ENCODE peak calls at places on chromosome 2, in seven cellular contexts. X is GM12878, P is K562, O is HepG2, V is HCT116, L is H1, R is SK-N-SH. F is an unnamed sample.

GRCh38 chr2:159225025-159226016 is 61.2 kb downstream of the WDSUB1 start:
- DNase-seq in X (no peak), L (peak), V (no peak), O (no peak), P (no peak), R (no peak), F (no peak)

GRCh38 chr2:134290363-134290762 is 36.5 kb downstream of the MGAT5 start:
- DNase-seq in L (no peak), P (no peak), R (no peak), V (no peak), O (no peak), X (peak), F (no peak)

GRCh38 chr2:235514627-235515363 is 21.0 kb downstream of the AGAP1 start:
- DNase-seq in P (no peak), V (no peak), X (no peak), O (peak), R (no peak), L (no peak), F (peak)

GRCh38 chr2:33322099-33322498 is 154.3 kb upstream of the RASGRP3 start:
- DNase-seq in V (no peak), P (no peak), X (no peak), L (no peak), R (no peak), O (no peak), F (no peak)

GRCh38 chr2:118168606-118169005 is 80.3 kb downstream of the INSIG2 start:
- DNase-seq in V (no peak), X (no peak), O (peak), R (no peak), P (no peak), L (no peak), F (no peak)

GRCh38 chr2:46520108-46520507 is 40.7 kb downstream of the TMEM247 start:
- DNase-seq in X (no peak), V (no peak), O (no peak), R (no peak), L (no peak), P (no peak), F (no peak)

GRCh38 chr2:172674968-172675303 is 60.7 kb upstream of the RAPGEF4 start:
- DNase-seq in L (no peak), R (no peak), X (no peak), P (no peak), O (no peak), V (no peak), F (no peak)

GRCh38 chr2:72031346-72032115 is 116.1 kb downstream of the CYP26B1 start:
- DNase-seq in O (no peak), P (no peak), R (peak), L (peak), X (no peak), V (no peak), F (no peak)

GRCh38 chr2:35526741-35527140 is 828.8 kb upstream of the CRIM1 start:
- DNase-seq in V (no peak), P (no peak), R (no peak), L (no peak), O (no peak), X (no peak), F (peak)

GRCh38 chr2:74242354-74243071 is 44.1 kb downstream of the MTHFD2 start:
- DNase-seq in X (no peak), V (no peak), P (no peak), O (no peak), R (no peak), L (no peak), F (no peak)

GRCh38 chr2:105712981-105713596 is 31.6 kb upstream of the NCK2 start:
- DNase-seq in P (no peak), L (no peak), O (no peak), X (no peak), V (no peak), R (no peak), F (peak)

GRCh38 chr2:176178271-176178806 is 10.1 kb upstream of the HOXD1 start:
- DNase-seq in V (no peak), P (no peak), R (no peak), O (no peak), X (no peak), L (peak), F (no peak)

GRCh38 chr2:169598982-169599381 is 14.8 kb downstream of the PPIG start:
- DNase-seq in V (no peak), O (no peak), X (no peak), R (no peak), P (no peak), L (no peak), F (no peak)

GRCh38 chr2:162300271-162300670 is 18.2 kb downstream of the IFIH1 start:
- DNase-seq in O (no peak), V (no peak), R (no peak), X (no peak), P (no peak), L (no peak), F (no peak)

GRCh38 chr2:160742679-160743078 is 249.1 kb upstream of the RBMS1 start:
- DNase-seq in O (no peak), P (no peak), X (no peak), R (no peak), L (no peak), V (no peak), F (no peak)

GRCh38 chr2:237097911-237098702 is 12.4 kb downstream of the COPS8 start:
- DNase-seq in R (no peak), V (no peak), X (no peak), L (no peak), O (no peak), P (no peak), F (no peak)

GRCh38 chr2:190627881-190628412 is 20.9 kb upstream of the NAB1 start:
- DNase-seq in P (no peak), R (peak), O (no peak), V (no peak), L (no peak), X (no peak), F (no peak)

GRCh38 chr2:97670471-97670870 is 958 bp downstream of the C2orf92 start:
- DNase-seq in O (no peak), L (no peak), R (no peak), P (no peak), X (no peak), V (no peak), F (no peak)

GRCh38 chr2:173982182-173982714 is 17.1 kb upstream of the SP3 start:
- DNase-seq in X (no peak), V (no peak), O (no peak), P (no peak), L (no peak), R (no peak), F (no peak)

GRCh38 chr2:173981520-173981919 is 16.3 kb upstream of the SP3 start:
- DNase-seq in R (no peak), P (no peak), O (no peak), L (no peak), V (no peak), X (no peak), F (no peak)

GRCh38 chr2:173982918-173983317 is 17.7 kb upstream of the SP3 start:
- DNase-seq in R (no peak), L (no peak), O (no peak), P (no peak), X (no peak), V (no peak), F (no peak)

GRCh38 chr2:173979721-173980351 is 14.7 kb upstream of the SP3 start:
- DNase-seq in X (no peak), V (no peak), R (no peak), P (no peak), L (no peak), O (no peak), F (no peak)

GRCh38 chr2:173978447-173978846 is 13.3 kb upstream of the SP3 start:
- DNase-seq in L (no peak), V (no peak), R (no peak), O (peak), P (no peak), X (no peak), F (no peak)
- TF ChIP-seq JUND in L (no peak), V (no peak), R (no peak), O (no peak), P (no peak), X (no peak), F (no peak)

GRCh38 chr2:165070089-165070488 is 114.8 kb upstream of the SLC38A11 start:
- DNase-seq in O (no peak), X (no peak), R (no peak), P (no peak), V (no peak), L (no peak), F (no peak)
- TF ChIP-seq JUND in O (no peak), X (no peak), R (no peak), P (no peak), V (no peak), L (no peak), F (no peak)

DNA sequence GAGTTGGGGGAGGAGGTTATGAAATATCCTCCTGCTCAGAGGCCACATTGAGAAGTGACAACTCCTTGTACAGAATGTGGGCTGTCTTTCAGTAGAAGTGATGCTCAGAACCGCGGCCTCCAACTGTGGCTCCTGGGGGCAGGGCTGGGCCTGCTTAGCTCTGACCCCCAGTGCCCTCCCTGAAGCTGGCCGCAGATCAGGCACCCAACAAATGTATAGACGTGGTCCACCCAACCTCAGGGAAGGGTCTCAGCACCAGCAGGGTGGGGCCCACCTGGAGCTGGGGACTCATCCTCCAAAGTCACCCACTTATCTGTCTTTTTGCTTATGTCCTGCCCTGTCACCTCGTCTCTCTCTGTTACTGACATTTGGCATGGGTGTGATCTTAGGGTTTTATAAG is 11.1 kb upstream of the BIN1 start:
- DNase-seq in R (no peak), P (no peak), X (no peak), O (no peak), V (no peak), L (peak), F (no peak)
- TF ChIP-seq JUND in R (no peak), P (no peak), X (no peak), O (no peak), V (no peak), L (no peak), F (no peak)

GRCh38 chr2:182740681-182741080 is 24.6 kb downstream of the DNAJC10 start:
- DNase-seq in X (no peak), P (no peak), L (no peak), R (no peak), O (no peak), V (no peak), F (no peak)
- TF ChIP-seq JUND in X (no peak), P (no peak), L (no peak), R (no peak), O (no peak), V (no peak), F (no peak)

DNA sequence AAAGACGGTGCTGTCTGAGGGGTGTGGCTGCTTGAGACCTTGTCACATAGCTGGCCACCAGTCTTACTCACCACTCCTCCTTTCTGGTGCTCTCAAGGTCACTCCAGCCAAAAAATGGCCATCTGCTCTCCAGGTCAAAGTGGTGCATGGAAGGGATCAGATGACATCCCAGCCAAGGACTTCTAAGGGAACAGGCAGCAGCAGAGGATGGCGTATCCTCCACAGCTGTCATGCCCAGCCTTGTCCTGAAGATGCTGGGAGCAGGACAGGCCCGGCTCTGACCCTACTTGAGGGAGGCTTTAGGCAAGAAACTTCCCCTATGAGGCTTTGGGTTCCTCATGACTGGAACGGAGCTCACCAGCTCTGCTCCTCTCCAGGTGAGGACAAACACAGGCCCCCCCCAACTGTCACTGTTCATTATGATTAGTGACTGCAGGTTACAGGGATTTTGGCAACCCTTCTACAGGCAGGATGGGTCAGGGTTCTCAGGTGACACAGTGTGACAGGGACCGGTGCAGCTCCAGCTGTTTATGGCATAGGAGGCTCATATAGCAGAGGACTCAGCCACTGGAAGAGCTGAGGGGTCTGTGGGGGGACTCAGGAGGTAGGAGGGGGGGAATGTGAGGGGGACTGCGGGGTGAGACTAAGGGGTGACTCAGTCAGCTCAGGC is 13.5 kb downstream of the PTMA start:
- DNase-seq in R (no peak), V (no peak), L (no peak), O (no peak), P (no peak), X (no peak), F (no peak)
- TF ChIP-seq JUND in R (no peak), V (no peak), L (no peak), O (no peak), P (no peak), X (no peak), F (no peak)

GRCh38 chr2:133110201-133110600 is 440.2 kb upstream of the LYPD1 start:
- DNase-seq in V (no peak), O (no peak), P (no peak), L (no peak), R (no peak), X (no peak), F (no peak)

GRCh38 chr2:133107436-133107835 is 437.4 kb upstream of the LYPD1 start:
- DNase-seq in P (no peak), X (no peak), R (no peak), L (no peak), O (no peak), V (no peak), F (no peak)

DNA sequence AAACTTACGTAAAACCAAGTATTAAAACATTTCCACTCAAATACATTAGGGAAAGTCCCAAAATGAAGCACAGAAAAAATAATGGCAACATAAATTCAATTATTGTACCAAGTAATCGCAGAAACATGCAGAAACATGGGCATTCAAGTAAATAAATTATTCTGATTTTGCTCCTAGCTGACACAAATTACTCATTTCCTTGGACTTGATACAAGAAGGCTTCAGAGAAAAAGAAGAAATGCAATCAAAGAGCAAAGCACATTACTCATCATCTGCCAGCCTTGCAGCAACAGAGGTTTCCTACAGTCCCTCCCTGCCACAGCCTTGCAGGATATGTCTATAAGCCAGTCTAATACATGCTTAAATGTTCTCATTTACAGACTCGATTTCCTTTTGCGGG is 439.8 kb upstream of the LYPD1 start:
- DNase-seq in L (no peak), P (no peak), V (no peak), O (no peak), R (no peak), X (no peak), F (no peak)
- TF ChIP-seq JUND in L (no peak), P (no peak), V (no peak), O (no peak), R (peak), X (no peak), F (no peak)

DNA sequence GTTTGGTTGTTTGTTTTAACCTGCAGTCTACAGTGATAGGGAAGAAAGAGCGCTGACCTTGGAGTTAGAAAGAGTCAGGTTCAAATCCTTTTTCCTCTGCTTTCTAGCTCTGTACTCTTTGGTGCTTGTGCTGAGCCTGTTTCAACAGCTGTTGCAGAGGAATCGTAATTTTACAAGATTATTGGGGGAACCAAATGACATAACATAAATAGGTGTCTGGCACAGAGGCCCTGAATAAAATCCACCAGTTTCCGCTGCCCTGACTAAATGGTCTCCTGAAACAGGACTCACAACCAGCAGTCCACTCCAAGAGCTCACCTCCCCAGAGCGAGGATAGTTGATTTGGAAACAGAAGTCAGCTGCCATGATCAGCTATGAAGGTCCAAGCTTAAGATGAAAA is 125.0 kb upstream of the CDC42EP3 start:
- DNase-seq in X (no peak), R (no peak), V (no peak), L (no peak), O (no peak), P (no peak), F (no peak)
- TF ChIP-seq JUND in X (no peak), R (no peak), V (no peak), L (no peak), O (no peak), P (no peak), F (no peak)